ENCODE peak calls at places on chromosomes 12 and 14, in seven cellular contexts. R is GM18507; F is hypothalamus; U is activated naive CD4-positive, alpha-beta T cell treated with Interleukin-2 at 50 U/mL for 16 hours; C is NCI-H460; X is WERI-Rb-1; G is kidney glomerular epithelial cell. W is an unnamed sample.
A peak's percentile ranks its signal among the peaks of the same experiment; 100 is the strongest.

GRCh38 chr14:81275305-81275950 is 54.7 kb upstream of the GTF2A1 start:
- DNase-seq in R (no peak), F (no peak), U (no peak), C (no peak), X (peak; percentile 37), G (no peak), W (no peak)

GRCh38 chr14:53613404-53614253 is 343.0 kb downstream of the BMP4 start:
- DNase-seq in R (peak; percentile 65), F (no peak), U (no peak), C (peak; percentile 17), X (no peak), G (peak; percentile 90), W (peak; percentile 85)

GRCh38 chr14:68621400-68622365 is 171.2 kb downstream of the ZFP36L1 start:
- DNase-seq in R (no peak), F (no peak), U (no peak), C (no peak), X (peak; percentile 64), G (no peak), W (no peak)

GRCh38 chr12:41983896-41984295 is 160.8 kb downstream of the GXYLT1 start:
- DNase-seq in R (no peak), F (no peak), U (no peak), C (no peak), X (no peak), G (no peak), W (no peak)

GRCh38 chr14:61608245-61609142 is 86.8 kb upstream of the HIF1A start:
- DNase-seq in R (no peak), F (no peak), U (no peak), C (no peak), X (no peak), G (no peak), W (no peak)

GRCh38 chr14:73180385-73180805 is 44.1 kb downstream of the PSEN1 start:
- DNase-seq in R (no peak), F (no peak), U (no peak), C (peak; percentile 67), X (no peak), G (peak; percentile 34), W (peak; percentile 72)

GRCh38 chr12:93849946-93850345 is 172.8 kb downstream of the CRADD start:
- DNase-seq in R (no peak), F (no peak), U (no peak), C (no peak), X (no peak), G (no peak), W (no peak)

GRCh38 chr14:90427848-90428426 is 31.1 kb downstream of the CALM1 start:
- DNase-seq in R (no peak), F (no peak), U (no peak), C (no peak), X (no peak), G (no peak), W (no peak)

GRCh38 chr12:29725587-29726320 is 58.0 kb downstream of the TMTC1 start:
- DNase-seq in R (no peak), F (no peak), U (no peak), C (no peak), X (no peak), G (peak; percentile 53), W (no peak)

GRCh38 chr12:131552167-131552863 is 158.6 kb upstream of the SFSWAP start:
- DNase-seq in R (no peak), F (no peak), U (no peak), C (no peak), X (no peak), G (no peak), W (no peak)

GRCh38 chr14:66403183-66403582 is 83.0 kb upstream of the CCDC196 start:
- DNase-seq in R (no peak), F (no peak), U (no peak), C (peak; percentile 30), X (peak; percentile 12), G (peak; percentile 23), W (no peak)

GRCh38 chr14:34199585-34199984 is 248.7 kb upstream of the EGLN3 start:
- DNase-seq in R (no peak), F (no peak), U (peak; percentile 51), C (no peak), X (no peak), G (no peak), W (no peak)

GRCh38 chr12:49550853-49551252 is 12.0 kb downstream of the KCNH3 start:
- DNase-seq in R (no peak), F (no peak), U (no peak), C (no peak), X (no peak), G (no peak), W (no peak)